ENCODE peak calls at places on chromosome 12, in four cellular contexts. W is NCI-H1694, Q is NCI-H748 treated with DMSO at 0.1 percent for 48 hours, V is thyroid gland. N is an unnamed sample.

GRCh38 chr12:57890191-57891120 is 43.9 kb upstream of the CTDSP2 start:
- DNase-seq in V (no peak), Q (no peak), W (no peak), N (peak)

GRCh38 chr12:47361389-47362031 is 281.8 kb upstream of the AMIGO2 start:
- DNase-seq in W (no peak), V (no peak), Q (no peak), N (peak)

GRCh38 chr12:31518680-31519227 is 72.2 kb downstream of the DENND5B start:
- DNase-seq in V (no peak), Q (peak), W (peak), N (peak)

GRCh38 chr12:88944403-88944802 is 364.1 kb upstream of the KITLG start:
- DNase-seq in Q (no peak), W (no peak), V (no peak), N (peak)

GRCh38 chr12:71799105-71799504 is 40.5 kb upstream of the TBC1D15 start:
- DNase-seq in Q (no peak), V (no peak), W (no peak), N (no peak)

GRCh38 chr12:11941601-11942360 is 129.0 kb upstream of the BCL2L14 start:
- DNase-seq in V (peak), Q (no peak), W (peak), N (no peak)

GRCh38 chr12:93323625-93324165 is 54.0 kb upstream of the NUDT4 start:
- DNase-seq in Q (no peak), W (no peak), V (no peak), N (no peak)

GRCh38 chr12:57882575-57882974 is 36.0 kb upstream of the CTDSP2 start:
- DNase-seq in V (no peak), W (no peak), Q (no peak), N (no peak)

GRCh38 chr12:9605490-9605889 is 2.2 kb downstream of the KLRB1 start:
- DNase-seq in Q (no peak), V (no peak), W (no peak), N (no peak)

GRCh38 chr12:109999983-110000505 is 814 bp downstream of the ANKRD13A start:
- DNase-seq in V (peak), Q (no peak), W (no peak), N (no peak)

GRCh38 chr12:118582863-118583262 is 206.5 kb downstream of the SUDS3 start:
- DNase-seq in W (no peak), Q (no peak), V (no peak), N (no peak)

GRCh38 chr12:50862316-50862715 is 19.6 kb downstream of the TMPRSS12 start:
- DNase-seq in Q (no peak), W (no peak), V (no peak), N (peak)

GRCh38 chr12:110677206-110677911 is 11.6 kb downstream of the HVCN1 start:
- DNase-seq in V (no peak), Q (no peak), W (no peak), N (no peak)

GRCh38 chr12:452667-453210 is 7.0 kb upstream of the B4GALNT3 start:
- DNase-seq in W (no peak), V (no peak), Q (no peak), N (no peak)

GRCh38 chr12:107296681-107297086 is 203.3 kb upstream of the CRY1 start:
- DNase-seq in W (no peak), Q (no peak), V (no peak), N (peak)

GRCh38 chr12:48580831-48581230 is 11.0 kb upstream of the LALBA start:
- DNase-seq in W (no peak), Q (no peak), V (no peak), N (no peak)

GRCh38 chr12:127785535-127785934 is 481.4 kb upstream of the TMEM132C start:
- DNase-seq in W (no peak), Q (no peak), V (no peak), N (no peak)

GRCh38 chr12:7512528-7512927 is 9.0 kb upstream of the CD163 start:
- DNase-seq in Q (no peak), W (no peak), V (no peak), N (peak)

GRCh38 chr12:94327819-94328218 is 131.8 kb downstream of the CEP83 start:
- DNase-seq in W (no peak), V (no peak), Q (no peak), N (no peak)

GRCh38 chr12:46661161-46661845 is 164.5 kb downstream of the SLC38A4 start:
- DNase-seq in V (no peak), Q (peak), W (no peak), N (peak)

GRCh38 chr12:5102261-5102789 is 58.6 kb downstream of the KCNA5 start:
- DNase-seq in W (no peak), V (no peak), Q (no peak), N (no peak)

GRCh38 chr12:54195736-54196347 is 7.1 kb upstream of the SMUG1 start:
- DNase-seq in V (no peak), W (no peak), Q (no peak), N (no peak)

GRCh38 chr12:6343518-6343917 is 1.6 kb upstream of the TNFRSF1A start:
- DNase-seq in W (no peak), Q (no peak), V (no peak), N (peak)

GRCh38 chr12:62761658-62762057 is 173.3 kb downstream of the PPM1H start:
- DNase-seq in V (no peak), W (no peak), Q (no peak), N (no peak)

GRCh38 chr12:123761841-123762714 is at the start of gene DNAH10:
- DNase-seq in V (peak), W (no peak), Q (peak), N (no peak)

GRCh38 chr12:6328945-6329692 is 12.8 kb downstream of the TNFRSF1A start:
- DNase-seq in Q (no peak), V (no peak), W (no peak), N (no peak)

GRCh38 chr12:107515446-107515958 is 170.1 kb upstream of the PWP1 start:
- DNase-seq in V (peak), W (no peak), Q (no peak), N (peak)

GRCh38 chr12:28086521-28086920 is 103.7 kb upstream of the CCDC91 start:
- DNase-seq in W (no peak), V (no peak), Q (no peak), N (no peak)